ENCODE peak calls at places on chromosomes 12 and 14, in five cellular contexts. L is pancreas, Z is body of pancreas, K is psoas muscle, M is fibroblast of mammary gland. Y is an unnamed sample.

GRCh38 chr14:97185186-97185585 is 388.0 kb downstream of the VRK1 start:
- DNase-seq in L (no peak), Z (no peak), K (no peak), M (peak), Y (no peak)

GRCh38 chr14:22549981-22550670 is 38.9 kb downstream of the DAD1 start:
- DNase-seq in L (no peak), Z (no peak), K (no peak), M (no peak), Y (peak)

GRCh38 chr14:81464253-81465001 is 64.3 kb upstream of the STON2 start:
- DNase-seq in L (no peak), Z (peak), K (no peak), M (peak), Y (peak)

GRCh38 chr12:93793983-93794382 is 116.8 kb downstream of the CRADD start:
- DNase-seq in L (no peak), Z (no peak), K (no peak), M (peak), Y (peak)

GRCh38 chr12:69046372-69046771 is 113.4 kb upstream of the CPM start:
- DNase-seq in L (no peak), Z (no peak), K (no peak), M (no peak), Y (no peak)

GRCh38 chr14:51490205-51490604 is 161.5 kb upstream of the FRMD6 start:
- DNase-seq in L (no peak), Z (no peak), K (no peak), M (peak), Y (peak)

GRCh38 chr12:2092354-2092753 is 39.6 kb downstream of the CACNA1C start:
- DNase-seq in L (no peak), Z (no peak), K (no peak), M (no peak), Y (no peak)

GRCh38 chr12:110702081-110702480 is 13.2 kb upstream of the HVCN1 start:
- DNase-seq in L (no peak), Z (no peak), K (no peak), M (no peak), Y (no peak)

GRCh38 chr14:69059658-69060648 is 80.9 kb upstream of the ACTN1 start:
- DNase-seq in L (no peak), Z (no peak), K (peak), M (peak), Y (peak)

GRCh38 chr14:96741151-96741977 is 55.8 kb upstream of the VRK1 start:
- DNase-seq in L (peak), Z (peak), K (peak), M (peak), Y (peak)

GRCh38 chr14:44763356-44763755 is 198.4 kb downstream of the KLHL28 start:
- DNase-seq in L (no peak), Z (no peak), K (no peak), M (no peak), Y (no peak)

GRCh38 chr12:52691076-52691764 is 11.0 kb upstream of the KRT1 start:
- DNase-seq in L (no peak), Z (no peak), K (peak), M (no peak), Y (no peak)

GRCh38 chr12:6868211-6869048 is 1.1 kb downstream of the TPI1 start:
- DNase-seq in L (peak), Z (no peak), K (no peak), M (peak), Y (peak)
- TF ChIP-seq CTCF in L (no peak), Z (no peak), K (no peak), M (peak), Y (peak)

DNA sequence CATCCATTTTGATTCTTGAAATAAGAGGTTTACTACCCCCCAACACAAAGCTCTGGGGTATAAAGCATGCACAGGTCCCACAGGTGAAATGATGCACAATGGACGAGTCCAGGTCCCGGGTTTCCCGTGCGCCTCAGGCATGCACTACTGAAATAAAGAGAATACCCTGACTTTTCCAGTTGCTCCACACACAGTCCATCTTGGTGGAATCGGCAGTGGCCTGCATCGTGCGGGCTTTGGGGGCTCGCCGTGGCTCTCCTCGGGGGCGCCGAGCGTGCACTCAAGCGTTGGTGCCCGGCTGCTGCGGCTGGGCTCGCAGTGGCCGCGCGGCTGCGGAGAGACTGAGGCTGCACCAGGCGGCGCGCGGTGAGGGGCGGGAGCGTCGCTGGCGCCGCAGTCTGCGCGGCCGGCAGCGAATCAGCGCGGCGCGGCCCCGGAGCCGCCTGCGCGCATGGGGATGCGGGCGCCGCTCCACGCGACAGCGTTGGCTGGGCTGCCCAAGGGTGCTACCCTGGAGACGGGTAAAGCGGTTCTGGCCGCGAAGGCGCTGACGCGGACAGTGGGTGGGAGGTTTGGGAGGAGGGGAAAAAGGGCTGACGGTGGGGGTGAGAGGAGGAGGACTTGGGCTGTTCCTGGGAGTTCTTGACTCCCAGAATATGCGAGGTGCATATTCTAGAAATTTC is 53.8 kb upstream of the CCDC175 start:
- DNase-seq in L (peak), Z (no peak), K (no peak), M (peak), Y (peak)
- H3K4me3 ChIP-seq in L (peak), Z (no peak), K (peak), M (no peak), Y (peak)

GRCh38 chr12:19506497-19506896 is 67.2 kb downstream of the AEBP2 start:
- DNase-seq in L (no peak), Z (no peak), K (no peak), M (no peak), Y (peak)

DNA sequence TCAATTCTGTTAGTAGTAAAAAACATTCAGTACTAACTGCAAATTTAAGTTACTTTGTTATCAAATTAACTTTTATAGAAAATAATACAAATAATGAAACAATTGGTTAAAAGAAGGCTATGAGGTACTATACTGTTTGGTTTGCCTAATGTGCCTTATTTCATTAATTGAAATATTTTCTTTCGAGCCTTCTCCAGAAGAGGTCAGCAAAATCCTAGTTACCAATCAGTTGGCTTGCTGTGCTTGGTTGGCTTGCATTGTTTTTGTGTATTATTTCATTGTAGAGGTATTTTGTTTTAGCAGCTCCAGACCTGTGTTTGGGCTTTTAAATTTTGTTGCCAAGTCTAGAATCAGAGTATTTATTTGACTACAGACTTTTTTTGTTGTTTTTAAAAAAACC is 68.5 kb downstream of the AEBP2 start:
- DNase-seq in L (no peak), Z (no peak), K (no peak), M (peak), Y (peak)
- TF ChIP-seq CTCF in L (no peak), Z (peak), K (peak), M (peak), Y (peak)

GRCh38 chr12:3366451-3367155 is 124.4 kb upstream of the PRMT8 start:
- DNase-seq in L (peak), Z (peak), K (no peak), M (no peak), Y (no peak)
- H3K4me3 ChIP-seq in L (peak), Z (peak), K (peak), M (no peak), Y (no peak)

GRCh38 chr14:64293976-64294671 is at the start of gene ESR2:
- DNase-seq in L (peak), Z (peak), K (no peak), M (peak), Y (peak)
- TF ChIP-seq CTCF in L (no peak), Z (peak), K (peak), M (peak), Y (peak)

GRCh38 chr12:48881652-48882324 is 16.1 kb upstream of the RND1 start:
- DNase-seq in L (no peak), Z (no peak), K (no peak), M (no peak), Y (no peak)

GRCh38 chr12:48882972-48883304 is 17.3 kb upstream of the RND1 start:
- DNase-seq in L (no peak), Z (no peak), K (no peak), M (no peak), Y (no peak)

GRCh38 chr12:48880647-48881046 is 15.0 kb upstream of the RND1 start:
- DNase-seq in L (no peak), Z (no peak), K (no peak), M (no peak), Y (no peak)

GRCh38 chr12:48883305-48884171 is 17.9 kb upstream of the RND1 start:
- DNase-seq in L (no peak), Z (peak), K (no peak), M (no peak), Y (no peak)

DNA sequence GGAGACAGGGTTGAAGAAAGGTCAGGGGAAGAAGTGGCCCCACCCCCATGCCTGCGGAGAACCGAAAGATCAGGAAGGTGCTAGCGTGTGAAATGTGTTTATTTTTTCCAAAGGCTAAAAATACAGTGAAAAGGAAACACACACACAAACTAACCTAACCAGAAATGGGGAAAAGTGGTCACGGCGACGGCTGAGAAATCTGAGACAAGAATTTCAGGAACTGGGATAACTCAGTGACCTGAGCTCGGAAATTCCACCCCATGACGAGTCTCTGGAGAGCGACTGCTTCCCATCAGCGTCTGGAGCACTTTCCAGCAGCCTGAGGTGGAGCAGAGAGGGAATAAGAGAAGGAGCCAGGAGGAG is 16.6 kb upstream of the RND1 start:
- DNase-seq in L (no peak), Z (no peak), K (no peak), M (no peak), Y (peak)
- H3K4me3 ChIP-seq in L (no peak), Z (no peak), K (peak), M (no peak), Y (peak)

GRCh38 chr12:81205394-81205793 is 127.5 kb downstream of the ACSS3 start:
- DNase-seq in L (no peak), Z (no peak), K (no peak), M (no peak), Y (no peak)
- TF ChIP-seq CTCF in L (no peak), Z (no peak), K (no peak), M (no peak), Y (no peak)

GRCh38 chr14:73125169-73125588 is 11.1 kb upstream of the PSEN1 start:
- DNase-seq in L (no peak), Z (no peak), K (no peak), M (no peak), Y (no peak)
- H3K4me3 ChIP-seq in L (no peak), Z (no peak), K (no peak), M (no peak), Y (no peak)

GRCh38 chr14:100827751-100828447 is 2.0 kb downstream of the MEG3 start:
- DNase-seq in L (peak), Z (peak), K (no peak), M (peak), Y (peak)
- TF ChIP-seq CTCF in L (peak), Z (peak), K (peak), M (peak), Y (peak)

Y was measured in choroid plexus epithelial cell.